ENCODE peak calls at places on chromosomes 7 and 10, in five cellular contexts. One of them, this sample, is unnamed.

GRCh38 chr7:45224832-45225231 is 67.2 kb downstream of the RAMP3 start:
- DNase-seq in PC-3: no peak
- DNase-seq in HCT116: no peak
- DNase-seq in HepG2: no peak
- DNase-seq in fibroblast of mammary gland: no peak
- DNase-seq in this sample: no peak

GRCh38 chr10:5490032-5490431 is 9.3 kb downstream of the CALML5 start:
- DNase-seq in PC-3: no peak
- DNase-seq in HCT116: no peak
- DNase-seq in HepG2: no peak
- DNase-seq in fibroblast of mammary gland: no peak
- DNase-seq in this sample: no peak

GRCh38 chr7:12864470-12865046 is 177.1 kb downstream of the ARL4A start:
- DNase-seq in PC-3: no peak
- DNase-seq in HCT116: no peak
- DNase-seq in HepG2: no peak
- DNase-seq in fibroblast of mammary gland: no peak
- DNase-seq in this sample: no peak

GRCh38 chr7:14351167-14351566 is 361.7 kb upstream of the ETV1 start:
- DNase-seq in PC-3: no peak
- DNase-seq in HCT116: no peak
- DNase-seq in HepG2: no peak
- DNase-seq in fibroblast of mammary gland: no peak
- DNase-seq in this sample: no peak

GRCh38 chr10:104117839-104118323 is 4.1 kb upstream of the SFR1 start:
- DNase-seq in PC-3: peak
- DNase-seq in HCT116: peak
- DNase-seq in HepG2: no peak
- DNase-seq in fibroblast of mammary gland: peak
- DNase-seq in this sample: peak

GRCh38 chr10:121910673-121911420 is 17.0 kb downstream of the ATE1 start:
- DNase-seq in PC-3: peak
- DNase-seq in HCT116: no peak
- DNase-seq in HepG2: no peak
- DNase-seq in fibroblast of mammary gland: peak
- DNase-seq in this sample: no peak

GRCh38 chr10:29720149-29720548 is 85.4 kb upstream of the SVIL start:
- DNase-seq in PC-3: no peak
- DNase-seq in HCT116: no peak
- DNase-seq in HepG2: no peak
- DNase-seq in fibroblast of mammary gland: no peak
- DNase-seq in this sample: no peak

GRCh38 chr7:155565596-155565995 is 19.2 kb upstream of the CNPY1 start:
- DNase-seq in PC-3: no peak
- DNase-seq in HCT116: no peak
- DNase-seq in HepG2: no peak
- DNase-seq in fibroblast of mammary gland: no peak
- DNase-seq in this sample: no peak

GRCh38 chr7:73573276-73573675 is 5.1 kb downstream of the TBL2 start:
- DNase-seq in PC-3: no peak
- DNase-seq in HCT116: no peak
- DNase-seq in HepG2: no peak
- DNase-seq in fibroblast of mammary gland: no peak
- DNase-seq in this sample: no peak

GRCh38 chr7:157058026-157058425 is 47.6 kb upstream of the MNX1 start:
- DNase-seq in PC-3: no peak
- DNase-seq in HCT116: no peak
- DNase-seq in HepG2: no peak
- DNase-seq in fibroblast of mammary gland: no peak
- DNase-seq in this sample: no peak

GRCh38 chr10:62992145-62992721 is 140.9 kb upstream of the NRBF2 start:
- DNase-seq in PC-3: peak
- DNase-seq in HCT116: no peak
- DNase-seq in HepG2: no peak
- DNase-seq in fibroblast of mammary gland: peak
- DNase-seq in this sample: no peak

GRCh38 chr10:48254745-48255144 is 19.8 kb downstream of the FRMPD2 start:
- DNase-seq in PC-3: no peak
- DNase-seq in HCT116: no peak
- DNase-seq in HepG2: no peak
- DNase-seq in fibroblast of mammary gland: no peak
- DNase-seq in this sample: no peak

GRCh38 chr7:98551541-98552273 is 65.4 kb upstream of the NPTX2 start:
- DNase-seq in PC-3: no peak
- DNase-seq in HCT116: no peak
- DNase-seq in HepG2: no peak
- DNase-seq in fibroblast of mammary gland: no peak
- DNase-seq in this sample: no peak

GRCh38 chr10:66931340-66931948 is 5.6 kb downstream of the LRRTM3 start:
- DNase-seq in PC-3: peak
- DNase-seq in HCT116: peak
- DNase-seq in HepG2: peak
- DNase-seq in fibroblast of mammary gland: peak
- DNase-seq in this sample: peak

GRCh38 chr10:6501931-6502330 is 78.1 kb downstream of the PRKCQ start:
- DNase-seq in PC-3: no peak
- DNase-seq in HCT116: no peak
- DNase-seq in HepG2: no peak
- DNase-seq in fibroblast of mammary gland: no peak
- DNase-seq in this sample: peak

GRCh38 chr7:96045181-96045580 is 272.8 kb downstream of the DYNC1I1 start:
- DNase-seq in PC-3: no peak
- DNase-seq in HCT116: no peak
- DNase-seq in HepG2: no peak
- DNase-seq in fibroblast of mammary gland: no peak
- DNase-seq in this sample: no peak

GRCh38 chr10:43304687-43305333 is 37.9 kb upstream of the RASGEF1A start:
- DNase-seq in PC-3: peak
- DNase-seq in HCT116: no peak
- DNase-seq in HepG2: no peak
- DNase-seq in fibroblast of mammary gland: peak
- DNase-seq in this sample: peak

GRCh38 chr7:29879609-29880008 is 73.3 kb downstream of the WIPF3 start:
- DNase-seq in PC-3: peak
- DNase-seq in HCT116: no peak
- DNase-seq in HepG2: no peak
- DNase-seq in fibroblast of mammary gland: peak
- DNase-seq in this sample: no peak

GRCh38 chr7:81053623-81054022 is 134.8 kb upstream of the SEMA3C start:
- DNase-seq in PC-3: peak
- DNase-seq in HCT116: no peak
- DNase-seq in HepG2: peak
- DNase-seq in fibroblast of mammary gland: no peak
- DNase-seq in this sample: no peak

GRCh38 chr7:127409629-127410028 is 17.1 kb upstream of the ZNF800 start:
- DNase-seq in PC-3: no peak
- DNase-seq in HCT116: no peak
- DNase-seq in HepG2: no peak
- DNase-seq in fibroblast of mammary gland: no peak
- DNase-seq in this sample: no peak

GRCh38 chr7:146136357-146136875 is 19.8 kb downstream of the CNTNAP2 start:
- DNase-seq in PC-3: no peak
- DNase-seq in HCT116: no peak
- DNase-seq in HepG2: no peak
- DNase-seq in fibroblast of mammary gland: no peak
- DNase-seq in this sample: no peak

GRCh38 chr7:2508327-2509231 is 11.0 kb upstream of the LFNG start:
- DNase-seq in PC-3: no peak
- DNase-seq in HCT116: no peak
- DNase-seq in HepG2: no peak
- DNase-seq in fibroblast of mammary gland: peak
- DNase-seq in this sample: peak

GRCh38 chr10:119658274-119658673 is 7.1 kb downstream of the BAG3 start:
- DNase-seq in PC-3: peak
- DNase-seq in HCT116: peak
- DNase-seq in HepG2: peak
- DNase-seq in fibroblast of mammary gland: peak
- DNase-seq in this sample: peak

GRCh38 chr7:16421333-16422099 is at the start of gene CRPPA:
- DNase-seq in PC-3: no peak
- DNase-seq in HCT116: no peak
- DNase-seq in HepG2: peak
- DNase-seq in fibroblast of mammary gland: peak
- DNase-seq in this sample: peak

GRCh38 chr10:12179616-12180015 is 16.1 kb downstream of the NUDT5 start:
- DNase-seq in PC-3: no peak
- DNase-seq in HCT116: no peak
- DNase-seq in HepG2: no peak
- DNase-seq in fibroblast of mammary gland: no peak
- DNase-seq in this sample: no peak

GRCh38 chr10:101014966-101015581 is 15.5 kb downstream of the LZTS2 start:
- DNase-seq in PC-3: peak
- DNase-seq in HCT116: no peak
- DNase-seq in HepG2: no peak
- DNase-seq in fibroblast of mammary gland: peak
- DNase-seq in this sample: no peak

GRCh38 chr10:63722537-63722936 is 201.3 kb downstream of the REEP3 start:
- DNase-seq in PC-3: peak
- DNase-seq in HCT116: no peak
- DNase-seq in HepG2: no peak
- DNase-seq in fibroblast of mammary gland: peak
- DNase-seq in this sample: no peak

GRCh38 chr10:50396491-50397311 is 145.4 kb upstream of the ASAH2 start:
- DNase-seq in PC-3: peak
- DNase-seq in HCT116: no peak
- DNase-seq in HepG2: no peak
- DNase-seq in fibroblast of mammary gland: peak
- DNase-seq in this sample: no peak

GRCh38 chr10:6386960-6387359 is 184.2 kb downstream of the PFKFB3 start:
- DNase-seq in PC-3: no peak
- DNase-seq in HCT116: no peak
- DNase-seq in HepG2: no peak
- DNase-seq in fibroblast of mammary gland: no peak
- DNase-seq in this sample: no peak

GRCh38 chr10:106278385-106278784 is 886.1 kb downstream of the SORCS1 start:
- DNase-seq in PC-3: peak
- DNase-seq in HCT116: no peak
- DNase-seq in HepG2: no peak
- DNase-seq in fibroblast of mammary gland: no peak
- DNase-seq in this sample: no peak

GRCh38 chr7:155360495-155361362 is 63.1 kb downstream of the INSIG1 start:
- DNase-seq in PC-3: no peak
- DNase-seq in HCT116: no peak
- DNase-seq in HepG2: no peak
- DNase-seq in fibroblast of mammary gland: no peak
- DNase-seq in this sample: no peak

DNA sequence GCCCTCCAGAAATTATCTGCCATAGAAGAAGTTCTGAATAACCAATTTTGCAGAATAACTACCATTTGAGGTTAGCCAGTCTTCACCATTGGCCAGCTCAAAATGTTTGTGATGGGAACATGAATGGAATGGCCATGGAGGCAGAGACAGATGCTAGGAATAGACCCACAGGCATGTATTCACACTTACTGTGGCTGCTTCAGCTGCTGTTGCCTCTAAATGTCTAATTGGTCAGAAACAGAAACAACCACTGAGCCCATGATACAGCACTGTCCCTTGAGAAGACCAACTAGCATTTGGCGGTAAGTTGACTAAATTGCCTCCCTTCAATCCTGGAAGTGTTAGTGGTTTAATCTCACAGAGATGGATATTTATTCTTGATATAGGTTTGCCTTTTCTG is 38.6 kb upstream of the TAS2R16 start:
- DNase-seq in PC-3: no peak
- DNase-seq in HCT116: no peak
- DNase-seq in HepG2: no peak
- DNase-seq in fibroblast of mammary gland: no peak
- DNase-seq in this sample: no peak
- TF ChIP-seq CTCF in PC-3: no peak
- TF ChIP-seq CTCF in HCT116: no peak
- TF ChIP-seq CTCF in HepG2: no peak
- TF ChIP-seq CTCF in fibroblast of mammary gland: no peak
- TF ChIP-seq CTCF in this sample: no peak

GRCh38 chr7:158413962-158414961 is 173.4 kb downstream of the PTPRN2 start:
- DNase-seq in PC-3: no peak
- DNase-seq in HCT116: no peak
- DNase-seq in HepG2: no peak
- DNase-seq in fibroblast of mammary gland: peak
- DNase-seq in this sample: no peak
- TF ChIP-seq CTCF in PC-3: peak
- TF ChIP-seq CTCF in HCT116: no peak
- TF ChIP-seq CTCF in HepG2: no peak
- TF ChIP-seq CTCF in fibroblast of mammary gland: no peak
- TF ChIP-seq CTCF in this sample: no peak

DNA sequence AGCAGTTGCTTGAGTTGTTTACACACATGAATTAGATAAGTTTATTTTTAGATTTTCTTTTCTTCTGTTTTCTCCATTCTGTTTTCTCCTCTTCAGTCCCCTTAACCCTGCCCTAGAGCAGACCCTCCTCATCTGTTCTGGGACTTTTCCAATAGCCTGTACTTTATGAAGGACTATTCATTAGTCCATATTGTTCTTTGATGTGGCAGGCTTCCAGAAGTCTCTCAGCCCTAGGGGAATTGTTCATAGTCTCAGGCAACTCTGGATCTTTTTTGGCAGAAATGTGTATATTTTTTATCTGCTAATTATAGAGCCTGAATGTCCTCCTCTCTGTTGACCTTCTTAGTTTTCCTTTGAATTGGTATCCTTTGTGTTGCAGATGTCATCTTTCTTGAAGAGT is 25.4 kb downstream of the KAT6B start:
- DNase-seq in PC-3: no peak
- DNase-seq in HCT116: no peak
- DNase-seq in HepG2: no peak
- DNase-seq in fibroblast of mammary gland: no peak
- DNase-seq in this sample: no peak
- TF ChIP-seq CTCF in PC-3: no peak
- TF ChIP-seq CTCF in HCT116: no peak
- TF ChIP-seq CTCF in HepG2: no peak
- TF ChIP-seq CTCF in fibroblast of mammary gland: no peak
- TF ChIP-seq CTCF in this sample: no peak

DNA sequence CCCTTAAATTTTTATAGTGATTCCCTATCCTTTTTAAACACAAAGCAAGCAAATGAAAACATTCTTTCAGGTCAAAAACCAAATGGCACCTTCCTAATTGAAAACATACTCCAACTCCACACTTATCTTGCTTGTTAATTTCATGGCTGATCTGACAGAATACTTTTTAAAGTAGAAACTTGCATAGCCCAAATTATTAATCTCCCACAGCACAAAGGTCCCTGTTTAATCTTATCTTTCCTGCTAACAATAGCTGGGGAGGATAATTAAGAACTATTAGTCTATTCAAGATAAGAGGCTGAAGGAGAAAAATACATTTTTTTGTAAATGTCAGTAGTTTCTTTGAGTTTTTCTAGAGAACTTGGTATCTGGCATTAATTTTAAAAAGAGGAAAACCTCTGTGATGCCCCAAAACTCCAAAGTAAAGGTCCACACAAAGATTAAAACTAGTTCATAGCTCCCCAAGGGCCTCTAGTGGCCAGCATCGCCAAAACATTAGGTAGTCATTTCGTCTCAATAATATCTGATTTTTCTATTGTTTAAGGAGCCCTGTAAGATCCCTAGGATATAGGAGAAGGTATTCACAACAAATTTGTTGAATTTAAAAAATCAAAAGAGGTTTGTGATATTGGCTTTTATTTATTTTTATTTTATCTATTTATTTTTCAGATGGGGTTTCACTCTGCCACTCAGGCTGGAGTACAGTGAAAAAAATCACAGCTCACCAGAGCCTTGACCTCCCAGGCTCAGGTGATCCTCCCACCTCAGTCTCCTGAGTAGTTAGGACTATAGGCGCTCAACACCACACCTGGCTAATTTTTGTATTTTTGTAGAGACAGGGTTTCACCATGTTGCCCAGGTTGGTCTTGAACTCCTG is 14.7 kb downstream of the CDNF start:
- DNase-seq in PC-3: peak
- DNase-seq in HCT116: peak
- DNase-seq in HepG2: peak
- DNase-seq in fibroblast of mammary gland: peak
- DNase-seq in this sample: peak
- TF ChIP-seq CTCF in PC-3: peak
- TF ChIP-seq CTCF in HCT116: peak
- TF ChIP-seq CTCF in HepG2: peak
- TF ChIP-seq CTCF in fibroblast of mammary gland: peak
- TF ChIP-seq CTCF in this sample: no peak

This sample was measured in Calu3.